ENCODE peak calls at places on chromosome 18, in five cellular contexts. One of them, this sample, is unnamed.

GRCh38 chr18:76791642-76792041 is 30.7 kb upstream of the ZNF236 start:
- DNase-seq in occipital lobe: no peak
- DNase-seq in GM03348: no peak
- DNase-seq in GM23338: no peak
- DNase-seq in tibial nerve: no peak
- DNase-seq in this sample: no peak

GRCh38 chr18:62998443-62998842 is 283.1 kb downstream of the PHLPP1 start:
- DNase-seq in occipital lobe: no peak
- DNase-seq in GM03348: no peak
- DNase-seq in GM23338: no peak
- DNase-seq in tibial nerve: no peak
- DNase-seq in this sample: no peak

GRCh38 chr18:58407649-58408407 is 221.1 kb downstream of the ALPK2 start:
- DNase-seq in occipital lobe: no peak
- DNase-seq in GM03348: no peak
- DNase-seq in GM23338: no peak
- DNase-seq in tibial nerve: no peak
- DNase-seq in this sample: no peak

GRCh38 chr18:36328916-36329315 is 31.4 kb downstream of the FHOD3 start:
- DNase-seq in occipital lobe: no peak
- DNase-seq in GM03348: no peak
- DNase-seq in GM23338: no peak
- DNase-seq in tibial nerve: no peak
- DNase-seq in this sample: no peak

GRCh38 chr18:56097561-56098095 is 509.6 kb upstream of the TCF4 start:
- DNase-seq in occipital lobe: no peak
- DNase-seq in GM03348: no peak
- DNase-seq in GM23338: no peak
- DNase-seq in tibial nerve: no peak
- DNase-seq in this sample: no peak

GRCh38 chr18:48777737-48778111 is 173.0 kb downstream of the SMAD7 start:
- DNase-seq in occipital lobe: no peak
- DNase-seq in GM03348: no peak
- DNase-seq in GM23338: no peak
- DNase-seq in tibial nerve: no peak
- DNase-seq in this sample: no peak

GRCh38 chr18:37575646-37576045 is 10.0 kb upstream of the CELF4 start:
- DNase-seq in occipital lobe: no peak
- DNase-seq in GM03348: no peak
- DNase-seq in GM23338: no peak
- DNase-seq in tibial nerve: no peak
- DNase-seq in this sample: no peak

GRCh38 chr18:55287935-55288868 is 299.8 kb downstream of the TCF4 start:
- DNase-seq in occipital lobe: no peak
- DNase-seq in GM03348: no peak
- DNase-seq in GM23338: no peak
- DNase-seq in tibial nerve: no peak
- DNase-seq in this sample: no peak

GRCh38 chr18:57909620-57910019 is 106.5 kb upstream of the ATP8B1 start:
- DNase-seq in occipital lobe: no peak
- DNase-seq in GM03348: no peak
- DNase-seq in GM23338: no peak
- DNase-seq in tibial nerve: no peak
- DNase-seq in this sample: no peak

GRCh38 chr18:48623468-48624220 is 84.8 kb downstream of the CTIF start:
- DNase-seq in occipital lobe: no peak
- DNase-seq in GM03348: peak
- DNase-seq in GM23338: no peak
- DNase-seq in tibial nerve: no peak
- DNase-seq in this sample: no peak